ENCODE peak calls at places on chromosomes 6 and 20, in five cellular contexts. One of them, this sample, is unnamed.
A peak's percentile ranks its signal among the peaks of the same experiment; 100 is the strongest.

GRCh38 chr6:101558712-101559111 is 165.2 kb downstream of the GRIK2 start:
- DNase-seq in neural crest cell: no peak
- DNase-seq in mesothelial cell of epicardium: no peak
- DNase-seq in omental fat pad: no peak
- DNase-seq in hepatocyte: no peak
- DNase-seq in this sample: no peak

GRCh38 chr6:358432-358831 is 33.1 kb upstream of the IRF4 start:
- DNase-seq in hepatocyte: no peak
- DNase-seq in omental fat pad: no peak
- DNase-seq in neural crest cell: no peak
- DNase-seq in mesothelial cell of epicardium: no peak
- DNase-seq in this sample: no peak

GRCh38 chr20:34536798-34537394 is 20.7 kb downstream of the DYNLRB1 start:
- DNase-seq in omental fat pad: no peak
- DNase-seq in mesothelial cell of epicardium: no peak
- DNase-seq in hepatocyte: no peak
- DNase-seq in neural crest cell: peak; percentile 57
- DNase-seq in this sample: no peak

GRCh38 chr6:65059568-65059967 is 647.5 kb downstream of the EYS start:
- DNase-seq in mesothelial cell of epicardium: no peak
- DNase-seq in neural crest cell: no peak
- DNase-seq in omental fat pad: no peak
- DNase-seq in hepatocyte: no peak
- DNase-seq in this sample: no peak

GRCh38 chr20:57682184-57683038 is 27.4 kb downstream of the PMEPA1 start:
- DNase-seq in omental fat pad: no peak
- DNase-seq in mesothelial cell of epicardium: no peak
- DNase-seq in neural crest cell: no peak
- DNase-seq in hepatocyte: no peak
- DNase-seq in this sample: no peak

GRCh38 chr20:63178889-63179751 is 36.8 kb downstream of the YTHDF1 start:
- DNase-seq in mesothelial cell of epicardium: no peak
- DNase-seq in neural crest cell: peak; percentile 64
- DNase-seq in omental fat pad: no peak
- DNase-seq in hepatocyte: peak; percentile 55
- DNase-seq in this sample: peak; percentile 75

GRCh38 chr6:1787109-1787466 is 177.4 kb downstream of the FOXC1 start:
- DNase-seq in hepatocyte: no peak
- DNase-seq in neural crest cell: no peak
- DNase-seq in omental fat pad: no peak
- DNase-seq in mesothelial cell of epicardium: no peak
- DNase-seq in this sample: no peak

GRCh38 chr20:54103067-54103761 is 32.8 kb upstream of the BCAS1 start:
- DNase-seq in mesothelial cell of epicardium: peak; percentile 45
- DNase-seq in hepatocyte: peak; percentile 82
- DNase-seq in omental fat pad: peak; percentile 70
- DNase-seq in neural crest cell: peak; percentile 78
- DNase-seq in this sample: peak; percentile 99

GRCh38 chr6:143594647-143595046 is 83.1 kb upstream of the PHACTR2 start:
- DNase-seq in mesothelial cell of epicardium: no peak
- DNase-seq in hepatocyte: peak; percentile 19
- DNase-seq in neural crest cell: no peak
- DNase-seq in omental fat pad: no peak
- DNase-seq in this sample: no peak

GRCh38 chr6:57147955-57148858 is 23.9 kb upstream of the BAG2 start:
- DNase-seq in neural crest cell: no peak
- DNase-seq in omental fat pad: no peak
- DNase-seq in mesothelial cell of epicardium: no peak
- DNase-seq in hepatocyte: no peak
- DNase-seq in this sample: no peak

GRCh38 chr20:24965065-24965919 is 16.2 kb downstream of the CST7 start:
- DNase-seq in neural crest cell: no peak
- DNase-seq in omental fat pad: no peak
- DNase-seq in mesothelial cell of epicardium: no peak
- DNase-seq in hepatocyte: no peak
- DNase-seq in this sample: no peak

GRCh38 chr6:4768815-4769214 is 7.4 kb upstream of the CDYL start:
- DNase-seq in neural crest cell: no peak
- DNase-seq in omental fat pad: no peak
- DNase-seq in hepatocyte: no peak
- DNase-seq in mesothelial cell of epicardium: no peak
- DNase-seq in this sample: no peak

GRCh38 chr6:23349521-23350147 is 776.4 kb upstream of the NRSN1 start:
- DNase-seq in hepatocyte: peak; percentile 44
- DNase-seq in neural crest cell: no peak
- DNase-seq in mesothelial cell of epicardium: no peak
- DNase-seq in omental fat pad: no peak
- DNase-seq in this sample: peak; percentile 7

GRCh38 chr6:79605061-79605460 is 26.1 kb upstream of the SH3BGRL2 start:
- DNase-seq in omental fat pad: no peak
- DNase-seq in mesothelial cell of epicardium: no peak
- DNase-seq in neural crest cell: no peak
- DNase-seq in hepatocyte: no peak
- DNase-seq in this sample: no peak

GRCh38 chr20:36975085-36975829 is 23.7 kb upstream of the SAMHD1 start:
- DNase-seq in omental fat pad: no peak
- DNase-seq in hepatocyte: no peak
- DNase-seq in mesothelial cell of epicardium: no peak
- DNase-seq in neural crest cell: no peak
- DNase-seq in this sample: no peak

GRCh38 chr20:43840382-43841070 is 74.1 kb upstream of the TOX2 start:
- DNase-seq in mesothelial cell of epicardium: no peak
- DNase-seq in omental fat pad: no peak
- DNase-seq in neural crest cell: no peak
- DNase-seq in hepatocyte: no peak
- DNase-seq in this sample: peak; percentile 42

GRCh38 chr20:2093200-2093781 is 8.3 kb upstream of the STK35 start:
- DNase-seq in mesothelial cell of epicardium: no peak
- DNase-seq in neural crest cell: no peak
- DNase-seq in hepatocyte: peak; percentile 39
- DNase-seq in omental fat pad: no peak
- DNase-seq in this sample: peak; percentile 42

DNA sequence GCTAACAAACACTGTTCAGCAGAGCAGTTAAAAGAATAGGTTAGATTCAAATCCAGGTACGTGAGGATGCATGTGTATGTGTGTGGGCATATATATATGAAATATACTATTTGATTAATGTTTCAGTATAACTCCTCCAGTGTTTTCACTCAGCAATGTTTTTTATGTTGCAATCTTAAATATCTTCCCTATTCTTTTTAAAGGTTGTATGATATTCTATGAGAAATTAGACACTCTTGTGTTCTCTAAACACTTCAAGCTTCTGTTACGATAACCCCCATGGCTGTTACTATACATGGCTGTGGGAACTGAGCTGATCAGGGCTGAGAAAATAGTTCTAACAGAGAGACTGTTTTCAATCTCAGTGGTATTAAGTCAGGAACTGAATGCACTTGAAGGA is 421.0 kb downstream of the CBLN4 start:
- DNase-seq in hepatocyte: no peak
- DNase-seq in neural crest cell: no peak
- DNase-seq in mesothelial cell of epicardium: no peak
- DNase-seq in omental fat pad: no peak
- DNase-seq in this sample: no peak
- TF ChIP-seq CTCF in hepatocyte: no peak
- TF ChIP-seq CTCF in neural crest cell: no peak
- TF ChIP-seq CTCF in mesothelial cell of epicardium: no peak
- TF ChIP-seq CTCF in omental fat pad: no peak
- TF ChIP-seq CTCF in this sample: no peak

DNA sequence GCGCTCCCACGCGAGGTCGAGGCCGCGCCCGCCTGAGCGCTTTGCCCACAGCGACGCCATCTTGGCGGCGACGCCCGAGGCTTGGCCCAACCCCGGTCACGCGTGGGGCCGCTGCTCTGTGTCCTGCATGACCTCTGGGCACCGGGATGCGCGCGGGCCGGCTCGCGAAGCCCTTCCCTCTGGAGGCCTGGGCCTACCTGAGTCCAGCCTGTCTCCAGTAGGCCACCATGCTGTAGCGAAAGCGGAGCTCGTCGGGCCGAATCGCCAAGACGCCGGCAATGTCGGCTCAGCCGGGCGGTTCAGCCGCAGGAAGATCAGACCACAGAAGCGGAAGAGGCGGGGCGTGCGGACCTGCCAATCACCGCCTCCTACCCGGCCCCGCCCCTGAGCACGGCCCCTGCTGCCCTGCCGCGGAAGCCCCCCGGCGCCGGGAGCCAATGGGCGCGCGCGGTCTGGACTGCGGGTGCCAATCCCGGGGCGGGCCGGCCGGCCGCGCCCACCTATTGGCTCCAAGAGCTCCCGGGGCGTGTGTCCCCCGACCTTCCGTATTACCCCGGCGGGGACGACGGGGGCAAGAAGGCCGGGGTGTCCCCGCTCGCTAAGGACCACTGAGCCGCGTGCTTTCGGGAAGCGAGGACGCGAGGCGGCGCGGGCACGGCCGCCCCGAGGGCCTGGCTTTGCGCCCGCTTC is at the start of gene ATP5F1E:
- DNase-seq in omental fat pad: peak; percentile 76
- DNase-seq in neural crest cell: peak; percentile 89
- DNase-seq in mesothelial cell of epicardium: peak; percentile 96
- DNase-seq in hepatocyte: peak; percentile 98
- DNase-seq in this sample: peak; percentile 100
- TF ChIP-seq CTCF in omental fat pad: no peak
- TF ChIP-seq CTCF in neural crest cell: no peak
- TF ChIP-seq CTCF in mesothelial cell of epicardium: no peak
- TF ChIP-seq CTCF in hepatocyte: no peak
- TF ChIP-seq CTCF in this sample: no peak

GRCh38 chr6:68876792-68877493 is 241.9 kb downstream of the ADGRB3 start:
- DNase-seq in omental fat pad: no peak
- DNase-seq in hepatocyte: peak; percentile 25
- DNase-seq in neural crest cell: no peak
- DNase-seq in mesothelial cell of epicardium: no peak
- DNase-seq in this sample: no peak
- TF ChIP-seq CTCF in omental fat pad: no peak
- TF ChIP-seq CTCF in hepatocyte: peak; percentile 64
- TF ChIP-seq CTCF in neural crest cell: peak; percentile 73
- TF ChIP-seq CTCF in mesothelial cell of epicardium: peak; percentile 50
- TF ChIP-seq CTCF in this sample: peak; percentile 46

GRCh38 chr6:160348552-160349441 is 619 bp downstream of the SLC22A3 start:
- DNase-seq in omental fat pad: no peak
- DNase-seq in mesothelial cell of epicardium: peak; percentile 31
- DNase-seq in neural crest cell: peak; percentile 36
- DNase-seq in hepatocyte: peak; percentile 60
- DNase-seq in this sample: peak; percentile 58
- TF ChIP-seq CTCF in omental fat pad: no peak
- TF ChIP-seq CTCF in mesothelial cell of epicardium: no peak
- TF ChIP-seq CTCF in neural crest cell: peak; percentile 47
- TF ChIP-seq CTCF in hepatocyte: no peak
- TF ChIP-seq CTCF in this sample: no peak

GRCh38 chr6:157982580-157983438 is 1.1 kb downstream of the SYNJ2 start:
- DNase-seq in neural crest cell: no peak
- DNase-seq in hepatocyte: no peak
- DNase-seq in mesothelial cell of epicardium: no peak
- DNase-seq in omental fat pad: no peak
- DNase-seq in this sample: peak; percentile 49
- TF ChIP-seq CTCF in neural crest cell: peak; percentile 44
- TF ChIP-seq CTCF in hepatocyte: peak; percentile 27
- TF ChIP-seq CTCF in mesothelial cell of epicardium: no peak
- TF ChIP-seq CTCF in omental fat pad: no peak
- TF ChIP-seq CTCF in this sample: peak; percentile 20

GRCh38 chr6:117404548-117404947 is 21.2 kb downstream of the ROS1 start:
- DNase-seq in hepatocyte: no peak
- DNase-seq in omental fat pad: no peak
- DNase-seq in mesothelial cell of epicardium: no peak
- DNase-seq in neural crest cell: no peak
- DNase-seq in this sample: peak; percentile 26
- TF ChIP-seq CTCF in hepatocyte: peak; percentile 19
- TF ChIP-seq CTCF in omental fat pad: no peak
- TF ChIP-seq CTCF in mesothelial cell of epicardium: no peak
- TF ChIP-seq CTCF in neural crest cell: peak; percentile 26
- TF ChIP-seq CTCF in this sample: peak; percentile 30

GRCh38 chr20:7291946-7292345 is 524.5 kb downstream of the BMP2 start:
- DNase-seq in neural crest cell: no peak
- DNase-seq in mesothelial cell of epicardium: no peak
- DNase-seq in hepatocyte: no peak
- DNase-seq in omental fat pad: no peak
- DNase-seq in this sample: no peak

GRCh38 chr20:7285918-7286556 is 518.6 kb downstream of the BMP2 start:
- DNase-seq in mesothelial cell of epicardium: peak; percentile 56
- DNase-seq in omental fat pad: peak; percentile 74
- DNase-seq in hepatocyte: peak; percentile 92
- DNase-seq in neural crest cell: peak; percentile 77
- DNase-seq in this sample: peak; percentile 60

GRCh38 chr20:7294816-7295360 is 527.4 kb downstream of the BMP2 start:
- DNase-seq in neural crest cell: no peak
- DNase-seq in hepatocyte: no peak
- DNase-seq in mesothelial cell of epicardium: no peak
- DNase-seq in omental fat pad: no peak
- DNase-seq in this sample: no peak

DNA sequence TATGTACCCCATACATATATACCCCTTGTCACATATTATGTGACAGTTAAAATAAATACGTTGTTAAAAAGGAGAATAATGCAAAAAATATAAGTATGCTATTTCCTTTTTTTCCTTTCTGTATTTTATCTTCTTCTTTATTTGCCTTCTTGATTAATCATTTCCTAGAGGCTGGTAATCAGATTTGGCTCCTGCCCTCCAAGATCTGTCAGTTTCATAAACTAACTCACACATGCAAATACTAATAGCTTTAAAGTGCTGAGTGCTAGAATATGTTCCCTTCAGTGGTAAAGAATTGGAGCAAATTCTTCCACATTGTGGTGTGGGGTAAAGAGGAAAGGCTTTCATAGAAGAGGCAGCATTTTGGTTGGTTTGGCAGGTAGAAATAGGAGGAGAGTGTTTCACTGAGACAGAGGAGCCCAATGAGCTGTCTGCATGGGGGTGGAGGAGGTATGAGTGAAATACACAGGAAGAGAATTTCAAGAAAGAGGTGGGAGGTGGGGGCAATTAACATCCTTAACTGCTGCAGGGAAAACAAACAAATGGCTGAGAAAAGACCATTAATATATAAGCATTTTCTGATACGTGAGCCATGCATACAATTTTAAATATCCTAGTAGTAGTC is 523.9 kb downstream of the BMP2 start:
- DNase-seq in hepatocyte: no peak
- DNase-seq in mesothelial cell of epicardium: no peak
- DNase-seq in neural crest cell: no peak
- DNase-seq in omental fat pad: no peak
- DNase-seq in this sample: no peak
- TF ChIP-seq CTCF in hepatocyte: no peak
- TF ChIP-seq CTCF in mesothelial cell of epicardium: no peak
- TF ChIP-seq CTCF in neural crest cell: no peak
- TF ChIP-seq CTCF in omental fat pad: no peak
- TF ChIP-seq CTCF in this sample: no peak